ENCODE peak calls at places on chromosome 5, in eight cellular contexts. J, H, Z, Q, S, V, K and O are unnamed samples.

GRCh38 chr5:102858808-102859207 is 103.7 kb downstream of the PAM start:
- DNase-seq in K (no peak), Z (no peak), S (no peak), V (no peak), H (no peak), Q (no peak), J (no peak), O (no peak)

GRCh38 chr5:10479226-10479721 is 37.6 kb downstream of the ROPN1L start:
- DNase-seq in Q (no peak), H (no peak), K (no peak), S (peak), Z (peak), J (no peak), V (no peak), O (peak)

GRCh38 chr5:168877132-168877895 is 298.1 kb upstream of the PANK3 start:
- DNase-seq in Z (no peak), S (no peak), H (no peak), K (no peak), V (no peak), Q (peak), J (peak), O (no peak)

GRCh38 chr5:343461-344401 is 22.2 kb downstream of the AHRR start:
- DNase-seq in H (peak), Q (peak), V (peak), K (peak), Z (peak), J (peak), S (peak), O (peak)

GRCh38 chr5:157952374-157952685 is 93.4 kb upstream of the CLINT1 start:
- DNase-seq in Q (no peak), S (no peak), Z (no peak), J (no peak), K (no peak), V (no peak), H (no peak), O (no peak)

GRCh38 chr5:180291234-180291940 is 496 bp downstream of the MAPK9 start:
- DNase-seq in H (no peak), Z (no peak), S (peak), K (no peak), J (peak), V (peak), Q (peak), O (peak)

GRCh38 chr5:91499943-91500531 is 116.9 kb upstream of the ARRDC3 start:
- DNase-seq in J (no peak), Z (peak), V (no peak), H (no peak), Q (peak), K (peak), S (peak), O (peak)

GRCh38 chr5:29758986-29759421 is 1434.5 kb upstream of the CDH6 start:
- DNase-seq in Z (peak), H (no peak), S (no peak), J (no peak), V (no peak), Q (no peak), K (no peak), O (no peak)

GRCh38 chr5:159452480-159453167 is 122.3 kb upstream of the IL12B start:
- DNase-seq in Z (no peak), J (no peak), Q (no peak), S (no peak), H (no peak), V (no peak), K (no peak), O (no peak)

GRCh38 chr5:39424751-39425524 is at the start of gene DAB2:
- DNase-seq in V (peak), H (peak), K (no peak), J (peak), Q (peak), S (peak), Z (peak), O (peak)

GRCh38 chr5:69517763-69518212 is 25.2 kb downstream of the OCLN start:
- DNase-seq in Q (peak), V (no peak), K (no peak), Z (peak), H (no peak), J (no peak), S (peak), O (peak)

GRCh38 chr5:154972476-154973080 is 31.7 kb downstream of the MRPL22 start:
- DNase-seq in J (no peak), Q (peak), Z (peak), V (peak), K (no peak), H (no peak), S (peak), O (peak)

DNA sequence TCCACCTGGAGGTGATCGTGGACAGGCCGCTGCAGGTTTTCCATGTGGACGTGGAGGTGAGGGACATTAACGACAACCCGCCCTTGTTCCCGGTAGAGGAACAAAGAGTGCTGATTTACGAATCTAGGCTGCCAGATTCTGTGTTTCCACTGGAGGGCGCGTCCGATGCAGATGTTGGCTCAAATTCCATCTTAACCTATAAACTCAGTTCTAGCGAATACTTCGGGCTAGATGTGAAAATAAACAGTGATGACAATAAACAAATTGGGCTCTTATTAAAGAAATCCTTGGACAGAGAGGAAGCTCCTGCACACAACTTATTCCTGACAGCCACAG is 610 bp downstream of the PCDHA6 start:
- DNase-seq in Q (no peak), Z (no peak), S (no peak), K (no peak), H (no peak), V (no peak), J (no peak), O (no peak)
- TF ChIP-seq CTCF in Q (no peak), Z (no peak), S (no peak), K (no peak), H (no peak), V (no peak), J (no peak), O (no peak)

GRCh38 chr5:52800394-52801213 is 12.9 kb downstream of the ITGA1 start:
- DNase-seq in H (peak), Q (peak), J (peak), Z (peak), S (peak), V (peak), K (peak), O (peak)
- TF ChIP-seq CTCF in H (no peak), Q (peak), J (no peak), Z (no peak), S (no peak), V (no peak), K (no peak), O (no peak)

GRCh38 chr5:114360816-114361723 is 800 bp upstream of the KCNN2 start:
- DNase-seq in J (peak), K (peak), Z (peak), H (no peak), S (peak), Q (no peak), V (peak), O (peak)
- TF ChIP-seq CTCF in J (no peak), K (peak), Z (no peak), H (no peak), S (no peak), Q (no peak), V (no peak), O (no peak)

GRCh38 chr5:80711938-80712337 is 57.2 kb upstream of the DHFR start:
- DNase-seq in Z (peak), J (no peak), V (peak), Q (no peak), K (no peak), H (no peak), S (peak), O (peak)
- TF ChIP-seq CTCF in Z (peak), J (no peak), V (no peak), Q (peak), K (peak), H (no peak), S (peak), O (peak)

GRCh38 chr5:108345541-108346171 is 36.2 kb downstream of the FBXL17 start:
- DNase-seq in S (peak), H (no peak), K (peak), Z (peak), Q (peak), J (no peak), V (no peak), O (no peak)
- TF ChIP-seq CTCF in S (peak), H (peak), K (peak), Z (peak), Q (peak), J (no peak), V (no peak), O (no peak)

GRCh38 chr5:153711755-153712154 is 221.3 kb downstream of the GRIA1 start:
- DNase-seq in V (no peak), K (no peak), H (no peak), S (peak), Z (no peak), Q (peak), J (no peak), O (no peak)
- TF ChIP-seq CTCF in V (no peak), K (no peak), H (no peak), S (no peak), Z (no peak), Q (no peak), J (no peak), O (no peak)

GRCh38 chr5:94888674-94889073 is 270.2 kb downstream of the SLF1 start:
- DNase-seq in V (no peak), S (no peak), Q (no peak), Z (no peak), J (no peak), H (no peak), K (no peak), O (no peak)

GRCh38 chr5:94890907-94891306 is 272.4 kb downstream of the SLF1 start:
- DNase-seq in Z (no peak), H (no peak), Q (no peak), V (no peak), J (no peak), S (no peak), K (no peak), O (no peak)

GRCh38 chr5:94891565-94892362 is 273.3 kb downstream of the SLF1 start:
- DNase-seq in Q (no peak), K (no peak), H (no peak), J (no peak), V (no peak), S (no peak), Z (no peak), O (no peak)

GRCh38 chr5:94893404-94894145 is 275.1 kb downstream of the SLF1 start:
- DNase-seq in J (no peak), V (no peak), Z (peak), S (no peak), Q (no peak), H (no peak), K (no peak), O (no peak)
- TF ChIP-seq CTCF in J (no peak), V (no peak), Z (peak), S (no peak), Q (no peak), H (no peak), K (peak), O (no peak)

GRCh38 chr5:149865746-149866145 is 78.8 kb downstream of the PDE6A start:
- DNase-seq in K (no peak), J (no peak), H (no peak), Q (no peak), S (no peak), V (no peak), Z (no peak), O (no peak)

GRCh38 chr5:149869266-149869875 is 75.2 kb downstream of the PDE6A start:
- DNase-seq in J (no peak), Z (no peak), Q (no peak), S (no peak), H (no peak), K (no peak), V (no peak), O (no peak)

GRCh38 chr5:149860801-149861322 is 83.7 kb downstream of the PDE6A start:
- DNase-seq in Q (no peak), K (peak), J (no peak), S (peak), V (peak), Z (peak), H (no peak), O (no peak)

GRCh38 chr5:149863176-149863575 is 81.4 kb downstream of the PDE6A start:
- DNase-seq in J (no peak), H (no peak), S (no peak), V (no peak), Q (no peak), Z (no peak), K (no peak), O (no peak)

DNA sequence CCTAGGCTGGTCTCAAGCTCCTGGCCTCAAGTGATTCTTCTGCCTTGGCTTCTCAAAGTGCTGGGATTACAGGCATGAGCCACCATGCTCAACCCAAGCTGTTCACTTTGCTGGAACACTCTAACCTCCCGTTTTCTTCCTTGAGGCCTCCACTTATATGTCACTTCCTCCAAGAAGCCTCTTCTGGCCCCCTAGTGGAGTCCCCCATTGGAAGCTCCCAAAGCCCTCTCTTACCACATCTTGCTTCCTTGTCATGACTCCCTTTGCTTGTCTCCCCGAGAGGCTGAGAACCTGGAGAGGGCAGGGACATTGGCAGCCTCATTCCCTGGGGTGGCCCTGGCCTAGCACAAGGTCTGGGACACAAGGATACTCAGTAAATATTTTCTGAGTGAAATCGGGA is 80.8 kb downstream of the PDE6A start:
- DNase-seq in Z (no peak), K (no peak), V (no peak), J (no peak), H (no peak), S (no peak), Q (no peak), O (no peak)
- TF ChIP-seq CTCF in Z (no peak), K (no peak), V (no peak), J (no peak), H (no peak), S (no peak), Q (no peak), O (no peak)

DNA sequence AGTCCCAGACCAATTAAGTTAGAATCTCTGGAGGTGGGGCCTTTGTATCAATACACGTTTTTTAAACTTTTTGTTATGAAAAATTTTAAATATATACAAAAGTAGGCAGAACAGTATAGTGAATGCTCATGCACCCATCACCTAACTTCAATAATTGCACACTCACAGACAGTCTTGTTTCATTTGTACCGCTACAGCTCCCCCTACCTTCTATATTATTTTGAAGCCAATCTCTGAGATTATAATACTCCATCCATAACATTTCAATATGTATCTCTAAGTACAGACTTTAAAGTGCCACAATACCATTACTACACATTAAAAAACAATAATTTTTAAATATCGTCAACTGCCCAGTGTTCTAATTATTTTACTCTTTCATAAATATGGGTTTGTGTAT is 32.9 kb downstream of the ISL1 start:
- DNase-seq in Z (no peak), J (no peak), S (no peak), Q (no peak), H (no peak), V (no peak), K (no peak), O (no peak)
- TF ChIP-seq CTCF in Z (no peak), J (no peak), S (peak), Q (no peak), H (no peak), V (no peak), K (no peak), O (no peak)

GRCh38 chr5:113512341-113512740 is 1.2 kb upstream of the YTHDC2 start:
- DNase-seq in Q (no peak), Z (no peak), K (no peak), H (no peak), S (no peak), J (no peak), V (no peak), O (no peak)

GRCh38 chr5:113510836-113511451 is 2.5 kb upstream of the YTHDC2 start:
- DNase-seq in J (no peak), H (no peak), Z (peak), K (no peak), S (peak), V (no peak), Q (peak), O (peak)

GRCh38 chr5:113508756-113509155 is 4.7 kb upstream of the YTHDC2 start:
- DNase-seq in J (no peak), Z (no peak), Q (no peak), K (no peak), H (no peak), S (no peak), V (no peak), O (no peak)

GRCh38 chr5:113514263-113514590 is 733 bp downstream of the YTHDC2 start:
- DNase-seq in H (no peak), Z (no peak), K (no peak), S (peak), V (no peak), Q (no peak), J (no peak), O (no peak)

GRCh38 chr5:113513384-113514262 is at the start of gene YTHDC2:
- DNase-seq in S (peak), V (peak), J (peak), H (peak), Q (peak), Z (peak), K (peak), O (peak)
- TF ChIP-seq CTCF in S (peak), V (no peak), J (no peak), H (no peak), Q (peak), Z (peak), K (peak), O (no peak)